ENCODE peak calls at places on chromosomes 13 and 19, in eight cellular contexts. L is stimulated activated CD4-positive, alpha-beta T cell treated with anti-CD3 and anti-CD28 coated beads, Interleukin-15, amount 100 ng/mL, for 1 hour; B is lung; H is BE2C; F is RPMI7951; D is NCI-H774; A is heart right ventricle; O is neural crest cell. P is an unnamed sample.

GRCh38 chr19:45117167-45117594 is 24.2 kb downstream of the PPP1R37 start:
- DNase-seq in L (peak; percentile 37), B (no peak), H (peak; percentile 38), F (no peak), D (no peak), A (no peak), O (no peak), P (peak; percentile 78)

GRCh38 chr13:112713517-112714253 is 23.8 kb downstream of the ATP11A start:
- DNase-seq in L (no peak), B (no peak), H (no peak), F (no peak), D (no peak), A (no peak), O (no peak), P (no peak)

GRCh38 chr13:59247166-59247565 is 916.6 kb downstream of the DIAPH3 start:
- DNase-seq in L (no peak), B (no peak), H (peak; percentile 88), F (no peak), D (no peak), A (peak; percentile 71), O (no peak), P (peak; percentile 9)

GRCh38 chr19:42175952-42176648 is 41.4 kb downstream of the DEDD2 start:
- DNase-seq in L (no peak), B (no peak), H (peak; percentile 47), F (peak; percentile 28), D (no peak), A (no peak), O (peak; percentile 20), P (peak; percentile 46)

GRCh38 chr19:6489278-6490061 is 7.9 kb upstream of the DENND1C start:
- DNase-seq in L (no peak), B (no peak), H (no peak), F (no peak), D (no peak), A (no peak), O (no peak), P (no peak)

GRCh38 chr19:28731577-28731976 is 481.4 kb downstream of the UQCRFS1 start:
- DNase-seq in L (no peak), B (no peak), H (no peak), F (no peak), D (no peak), A (no peak), O (no peak), P (no peak)

GRCh38 chr13:74205313-74205690 is 71.1 kb upstream of the KLF12 start:
- DNase-seq in L (no peak), B (no peak), H (no peak), F (peak; percentile 6), D (no peak), A (no peak), O (no peak), P (no peak)

GRCh38 chr19:6249296-6249695 is 30.5 kb downstream of the MLLT1 start:
- DNase-seq in L (no peak), B (no peak), H (no peak), F (peak; percentile 65), D (no peak), A (no peak), O (no peak), P (no peak)

GRCh38 chr19:36915992-36916830 is at the start of the genes ZNF568 and ZNF829:
- DNase-seq in L (peak; percentile 79), B (peak; percentile 88), H (peak; percentile 95), F (peak; percentile 91), D (peak; percentile 55), A (peak; percentile 93), O (peak; percentile 62), P (peak; percentile 97)

GRCh38 chr13:72952529-72953141 is 106.2 kb upstream of the KLF5 start:
- DNase-seq in L (no peak), B (no peak), H (no peak), F (no peak), D (no peak), A (no peak), O (no peak), P (no peak)

GRCh38 chr19:33781996-33782395 is 14.7 kb upstream of the KCTD15 start:
- DNase-seq in L (no peak), B (no peak), H (no peak), F (peak; percentile 59), D (no peak), A (no peak), O (no peak), P (no peak)

P was measured in WERI-Rb-1.